ENCODE peak calls at places on chromosomes 4 and X, in nine cellular contexts. One of them, this sample, is unnamed.

GRCh38 chr4:24164054-24164453 is 274.2 kb upstream of the PPARGC1A start:
- DNase-seq in dorsolateral prefrontal cortex: no peak
- DNase-seq in hepatocyte: no peak
- DNase-seq in endothelial cell of umbilical vein: no peak
- DNase-seq in cardiac fibroblast: no peak
- DNase-seq in transverse colon: no peak
- DNase-seq in IMR-90: peak
- DNase-seq in GM12865: no peak
- DNase-seq in tibial nerve: no peak
- DNase-seq in this sample: peak

GRCh38 chr4:176782794-176783193 is 9.9 kb downstream of the VEGFC start:
- DNase-seq in dorsolateral prefrontal cortex: no peak
- DNase-seq in hepatocyte: no peak
- DNase-seq in GM12865: no peak
- DNase-seq in cardiac fibroblast: no peak
- DNase-seq in tibial nerve: no peak
- DNase-seq in IMR-90: peak
- DNase-seq in endothelial cell of umbilical vein: peak
- DNase-seq in transverse colon: no peak
- DNase-seq in this sample: peak

GRCh38 chrX:119391279-119391678 is 7.9 kb upstream of the SLC25A43 start:
- DNase-seq in dorsolateral prefrontal cortex: no peak
- DNase-seq in tibial nerve: no peak
- DNase-seq in transverse colon: peak
- DNase-seq in IMR-90: peak
- DNase-seq in cardiac fibroblast: peak
- DNase-seq in hepatocyte: no peak
- DNase-seq in endothelial cell of umbilical vein: peak
- DNase-seq in GM12865: peak
- DNase-seq in this sample: peak

GRCh38 chr4:76420901-76421581 is at the start of gene CCDC158:
- DNase-seq in hepatocyte: no peak
- DNase-seq in endothelial cell of umbilical vein: no peak
- DNase-seq in cardiac fibroblast: peak
- DNase-seq in transverse colon: no peak
- DNase-seq in IMR-90: no peak
- DNase-seq in dorsolateral prefrontal cortex: no peak
- DNase-seq in tibial nerve: no peak
- DNase-seq in GM12865: no peak
- DNase-seq in this sample: no peak

GRCh38 chr4:107210450-107211239 is 174.5 kb upstream of the DKK2 start:
- DNase-seq in GM12865: no peak
- DNase-seq in cardiac fibroblast: peak
- DNase-seq in IMR-90: peak
- DNase-seq in tibial nerve: no peak
- DNase-seq in transverse colon: no peak
- DNase-seq in hepatocyte: no peak
- DNase-seq in dorsolateral prefrontal cortex: no peak
- DNase-seq in endothelial cell of umbilical vein: no peak
- DNase-seq in this sample: peak

GRCh38 chr4:75542824-75543223 is 13.0 kb upstream of the ODAPH start:
- DNase-seq in tibial nerve: no peak
- DNase-seq in dorsolateral prefrontal cortex: no peak
- DNase-seq in IMR-90: peak
- DNase-seq in endothelial cell of umbilical vein: no peak
- DNase-seq in transverse colon: no peak
- DNase-seq in GM12865: no peak
- DNase-seq in cardiac fibroblast: peak
- DNase-seq in hepatocyte: peak
- DNase-seq in this sample: peak

GRCh38 chr4:23881052-23881501 is 8.8 kb downstream of the PPARGC1A start:
- DNase-seq in IMR-90: no peak
- DNase-seq in GM12865: no peak
- DNase-seq in endothelial cell of umbilical vein: no peak
- DNase-seq in hepatocyte: no peak
- DNase-seq in tibial nerve: no peak
- DNase-seq in cardiac fibroblast: peak
- DNase-seq in transverse colon: no peak
- DNase-seq in dorsolateral prefrontal cortex: no peak
- DNase-seq in this sample: no peak

GRCh38 chrX:144612076-144612475 is 635.2 kb upstream of the SPANXN1 start:
- DNase-seq in dorsolateral prefrontal cortex: no peak
- DNase-seq in transverse colon: no peak
- DNase-seq in endothelial cell of umbilical vein: no peak
- DNase-seq in cardiac fibroblast: no peak
- DNase-seq in tibial nerve: no peak
- DNase-seq in hepatocyte: no peak
- DNase-seq in IMR-90: no peak
- DNase-seq in GM12865: no peak
- DNase-seq in this sample: no peak

GRCh38 chrX:153423652-153424051 is 12.4 kb downstream of the ZFP92 start:
- DNase-seq in tibial nerve: no peak
- DNase-seq in GM12865: no peak
- DNase-seq in cardiac fibroblast: peak
- DNase-seq in dorsolateral prefrontal cortex: peak
- DNase-seq in hepatocyte: peak
- DNase-seq in IMR-90: no peak
- DNase-seq in transverse colon: no peak
- DNase-seq in endothelial cell of umbilical vein: no peak
- DNase-seq in this sample: no peak

GRCh38 chrX:1468250-1468772 is 15.6 kb upstream of the ASMTL start:
- DNase-seq in dorsolateral prefrontal cortex: no peak
- DNase-seq in tibial nerve: no peak
- DNase-seq in GM12865: peak
- DNase-seq in hepatocyte: no peak
- DNase-seq in IMR-90: no peak
- DNase-seq in cardiac fibroblast: peak
- DNase-seq in endothelial cell of umbilical vein: no peak
- DNase-seq in transverse colon: peak
- DNase-seq in this sample: peak

GRCh38 chrX:154540897-154541535 is 5.6 kb downstream of the G6PD start:
- DNase-seq in hepatocyte: peak
- DNase-seq in dorsolateral prefrontal cortex: no peak
- DNase-seq in cardiac fibroblast: no peak
- DNase-seq in tibial nerve: no peak
- DNase-seq in GM12865: no peak
- DNase-seq in endothelial cell of umbilical vein: no peak
- DNase-seq in IMR-90: no peak
- DNase-seq in transverse colon: no peak
- DNase-seq in this sample: no peak

GRCh38 chr4:20395160-20395773 is 143.6 kb downstream of the SLIT2 start:
- DNase-seq in GM12865: peak
- DNase-seq in IMR-90: peak
- DNase-seq in cardiac fibroblast: peak
- DNase-seq in tibial nerve: no peak
- DNase-seq in endothelial cell of umbilical vein: peak
- DNase-seq in hepatocyte: peak
- DNase-seq in dorsolateral prefrontal cortex: no peak
- DNase-seq in transverse colon: peak
- DNase-seq in this sample: peak

GRCh38 chr4:189143255-189143654 is 797.4 kb upstream of the FRG1 start:
- DNase-seq in tibial nerve: no peak
- DNase-seq in hepatocyte: no peak
- DNase-seq in IMR-90: peak
- DNase-seq in GM12865: no peak
- DNase-seq in endothelial cell of umbilical vein: no peak
- DNase-seq in dorsolateral prefrontal cortex: no peak
- DNase-seq in cardiac fibroblast: no peak
- DNase-seq in transverse colon: no peak
- DNase-seq in this sample: no peak

GRCh38 chrX:20061869-20062254 is 54.8 kb downstream of the MAP7D2 start:
- DNase-seq in endothelial cell of umbilical vein: no peak
- DNase-seq in hepatocyte: no peak
- DNase-seq in cardiac fibroblast: peak
- DNase-seq in IMR-90: peak
- DNase-seq in tibial nerve: peak
- DNase-seq in transverse colon: no peak
- DNase-seq in dorsolateral prefrontal cortex: no peak
- DNase-seq in GM12865: no peak
- DNase-seq in this sample: peak

GRCh38 chrX:68699960-68700746 is 52.7 kb downstream of the STARD8 start:
- DNase-seq in tibial nerve: no peak
- DNase-seq in endothelial cell of umbilical vein: peak
- DNase-seq in cardiac fibroblast: peak
- DNase-seq in GM12865: no peak
- DNase-seq in transverse colon: no peak
- DNase-seq in hepatocyte: no peak
- DNase-seq in dorsolateral prefrontal cortex: no peak
- DNase-seq in IMR-90: peak
- DNase-seq in this sample: peak

GRCh38 chr4:119587796-119588195 is 40.8 kb downstream of the PDE5A start:
- DNase-seq in tibial nerve: no peak
- DNase-seq in dorsolateral prefrontal cortex: no peak
- DNase-seq in GM12865: no peak
- DNase-seq in transverse colon: no peak
- DNase-seq in hepatocyte: no peak
- DNase-seq in cardiac fibroblast: no peak
- DNase-seq in endothelial cell of umbilical vein: no peak
- DNase-seq in IMR-90: peak
- DNase-seq in this sample: no peak

GRCh38 chrX:154653048-154653401 is 354 bp downstream of the CTAG2 start:
- DNase-seq in hepatocyte: no peak
- DNase-seq in transverse colon: no peak
- DNase-seq in endothelial cell of umbilical vein: no peak
- DNase-seq in dorsolateral prefrontal cortex: no peak
- DNase-seq in GM12865: no peak
- DNase-seq in tibial nerve: no peak
- DNase-seq in IMR-90: no peak
- DNase-seq in cardiac fibroblast: no peak
- DNase-seq in this sample: no peak

GRCh38 chrX:143648705-143649104 is 12.8 kb upstream of the SLITRK4 start:
- DNase-seq in dorsolateral prefrontal cortex: no peak
- DNase-seq in GM12865: peak
- DNase-seq in hepatocyte: peak
- DNase-seq in endothelial cell of umbilical vein: no peak
- DNase-seq in tibial nerve: peak
- DNase-seq in transverse colon: no peak
- DNase-seq in cardiac fibroblast: peak
- DNase-seq in IMR-90: no peak
- DNase-seq in this sample: no peak

GRCh38 chrX:20527458-20528099 is 260.9 kb upstream of the RPS6KA3 start:
- DNase-seq in hepatocyte: peak
- DNase-seq in dorsolateral prefrontal cortex: no peak
- DNase-seq in GM12865: no peak
- DNase-seq in tibial nerve: peak
- DNase-seq in endothelial cell of umbilical vein: peak
- DNase-seq in IMR-90: peak
- DNase-seq in cardiac fibroblast: peak
- DNase-seq in transverse colon: no peak
- DNase-seq in this sample: peak

GRCh38 chrX:19840899-19841648 is 46.3 kb downstream of the SH3KBP1 start:
- DNase-seq in GM12865: peak
- DNase-seq in IMR-90: no peak
- DNase-seq in endothelial cell of umbilical vein: no peak
- DNase-seq in cardiac fibroblast: no peak
- DNase-seq in dorsolateral prefrontal cortex: no peak
- DNase-seq in tibial nerve: no peak
- DNase-seq in hepatocyte: no peak
- DNase-seq in transverse colon: no peak
- DNase-seq in this sample: no peak

DNA sequence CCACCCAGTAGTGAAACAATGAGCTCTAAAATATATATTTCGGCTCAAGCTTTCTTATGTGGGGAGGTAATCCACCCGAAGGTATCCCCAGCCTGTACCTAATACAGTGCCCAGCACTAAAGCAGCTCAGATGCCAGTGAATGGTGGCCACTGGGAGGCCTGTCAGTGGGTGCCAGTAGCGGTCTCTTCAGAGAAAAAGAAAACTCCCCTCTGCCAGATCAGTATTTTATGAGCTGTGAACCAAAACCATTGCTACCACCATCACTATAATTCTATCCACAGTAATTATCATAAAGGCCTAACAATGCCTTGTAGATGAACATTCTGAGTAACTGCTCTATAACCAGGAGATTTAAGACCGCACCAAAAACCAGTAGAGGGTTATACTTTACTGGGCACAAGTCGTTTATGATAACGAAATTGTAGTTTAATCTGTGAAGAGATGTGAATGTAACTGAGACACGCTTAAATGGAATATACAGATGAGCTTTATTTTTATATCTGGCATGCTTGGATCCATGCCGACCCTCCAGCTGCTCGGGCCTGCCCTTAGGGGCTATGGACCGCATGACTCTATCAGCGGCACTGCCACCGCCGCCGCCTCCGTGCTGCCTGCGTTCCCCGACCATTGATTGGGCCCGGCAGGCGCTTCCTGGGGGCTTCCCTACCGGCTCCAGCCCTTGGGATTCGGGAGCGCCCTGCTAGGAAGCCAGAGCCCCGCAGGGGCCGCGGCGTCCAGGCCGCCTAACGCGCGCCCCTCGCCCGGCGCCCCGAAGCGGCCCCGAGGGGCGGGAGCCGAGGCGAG is 586 bp upstream of the NFKB1 start:
- DNase-seq in tibial nerve: peak
- DNase-seq in hepatocyte: peak
- DNase-seq in cardiac fibroblast: peak
- DNase-seq in endothelial cell of umbilical vein: peak
- DNase-seq in transverse colon: peak
- DNase-seq in dorsolateral prefrontal cortex: peak
- DNase-seq in IMR-90: peak
- DNase-seq in GM12865: peak
- DNase-seq in this sample: peak
- TF ChIP-seq CTCF in tibial nerve: peak
- TF ChIP-seq CTCF in hepatocyte: no peak
- TF ChIP-seq CTCF in cardiac fibroblast: no peak
- TF ChIP-seq CTCF in endothelial cell of umbilical vein: peak
- TF ChIP-seq CTCF in transverse colon: peak
- TF ChIP-seq CTCF in dorsolateral prefrontal cortex: peak
- TF ChIP-seq CTCF in IMR-90: no peak
- TF ChIP-seq CTCF in GM12865: no peak
- TF ChIP-seq CTCF in this sample: no peak

GRCh38 chr4:165378398-165378762 is 428 bp upstream of the CPE start:
- DNase-seq in cardiac fibroblast: no peak
- DNase-seq in tibial nerve: no peak
- DNase-seq in GM12865: no peak
- DNase-seq in endothelial cell of umbilical vein: no peak
- DNase-seq in hepatocyte: no peak
- DNase-seq in transverse colon: no peak
- DNase-seq in dorsolateral prefrontal cortex: no peak
- DNase-seq in IMR-90: no peak
- DNase-seq in this sample: no peak
- H3K4me3 ChIP-seq in cardiac fibroblast: peak
- H3K4me3 ChIP-seq in tibial nerve: peak
- H3K4me3 ChIP-seq in GM12865: no peak
- H3K4me3 ChIP-seq in endothelial cell of umbilical vein: peak
- H3K4me3 ChIP-seq in hepatocyte: peak
- H3K4me3 ChIP-seq in transverse colon: peak
- H3K4me3 ChIP-seq in dorsolateral prefrontal cortex: peak
- H3K4me3 ChIP-seq in IMR-90: peak
- H3K4me3 ChIP-seq in this sample: peak

GRCh38 chr4:8238515-8239053 is 31.0 kb upstream of the HTRA3 start:
- DNase-seq in dorsolateral prefrontal cortex: no peak
- DNase-seq in tibial nerve: no peak
- DNase-seq in transverse colon: peak
- DNase-seq in GM12865: no peak
- DNase-seq in endothelial cell of umbilical vein: no peak
- DNase-seq in cardiac fibroblast: no peak
- DNase-seq in IMR-90: no peak
- DNase-seq in hepatocyte: peak
- DNase-seq in this sample: no peak
- TF ChIP-seq CTCF in dorsolateral prefrontal cortex: no peak
- TF ChIP-seq CTCF in tibial nerve: peak
- TF ChIP-seq CTCF in transverse colon: peak
- TF ChIP-seq CTCF in GM12865: peak
- TF ChIP-seq CTCF in endothelial cell of umbilical vein: no peak
- TF ChIP-seq CTCF in cardiac fibroblast: peak
- TF ChIP-seq CTCF in IMR-90: peak
- TF ChIP-seq CTCF in hepatocyte: peak
- TF ChIP-seq CTCF in this sample: no peak

GRCh38 chr4:2401610-2401983 is 16.8 kb downstream of the ZFYVE28 start:
- DNase-seq in transverse colon: no peak
- DNase-seq in IMR-90: no peak
- DNase-seq in GM12865: no peak
- DNase-seq in tibial nerve: no peak
- DNase-seq in cardiac fibroblast: no peak
- DNase-seq in endothelial cell of umbilical vein: no peak
- DNase-seq in dorsolateral prefrontal cortex: no peak
- DNase-seq in hepatocyte: no peak
- DNase-seq in this sample: no peak
- H3K4me3 ChIP-seq in transverse colon: peak
- H3K4me3 ChIP-seq in IMR-90: no peak
- H3K4me3 ChIP-seq in GM12865: no peak
- H3K4me3 ChIP-seq in tibial nerve: no peak
- H3K4me3 ChIP-seq in cardiac fibroblast: peak
- H3K4me3 ChIP-seq in endothelial cell of umbilical vein: no peak
- H3K4me3 ChIP-seq in dorsolateral prefrontal cortex: peak
- H3K4me3 ChIP-seq in hepatocyte: no peak
- H3K4me3 ChIP-seq in this sample: no peak